ENCODE peak calls at places on chromosomes 4 and X, in five cellular contexts. H is right atrium auricular region; Z is CD4-positive, CD25-positive, alpha-beta regulatory T cell; Y is effector memory CD4-positive, alpha-beta T cell; V is PC-3. L is an unnamed sample.

GRCh38 chrX:47380268-47380667 is 9.9 kb downstream of the ZNF157 start:
- DNase-seq in H (no peak), Z (peak; percentile 76), Y (peak; percentile 60), V (peak; percentile 62), L (no peak)

GRCh38 chr4:108171541-108172230 is 3.0 kb upstream of the LEF1 start:
- DNase-seq in H (no peak), Z (peak; percentile 89), Y (no peak), V (no peak), L (no peak)

GRCh38 chrX:281166-281999 is at the start of gene PLCXD1:
- DNase-seq in H (no peak), Z (peak; percentile 24), Y (no peak), V (no peak), L (no peak)

GRCh38 chrX:19683817-19684216 is 168.5 kb upstream of the MAP3K15 start:
- DNase-seq in H (no peak), Z (no peak), Y (peak; percentile 26), V (no peak), L (no peak)

GRCh38 chrX:130413415-130413814 is 11.6 kb downstream of the RBMX2 start:
- DNase-seq in H (no peak), Z (no peak), Y (no peak), V (no peak), L (no peak)

GRCh38 chr4:123621072-123621705 is 224.6 kb downstream of the SPRY1 start:
- DNase-seq in H (peak; percentile 62), Z (no peak), Y (no peak), V (no peak), L (no peak)

GRCh38 chr4:159175165-159175988 is 72.5 kb downstream of the RAPGEF2 start:
- DNase-seq in H (peak; percentile 69), Z (peak; percentile 80), Y (peak; percentile 23), V (peak; percentile 89), L (no peak)

GRCh38 chr4:70000713-70001112 is 4.9 kb downstream of the STATH start:
- DNase-seq in H (no peak), Z (no peak), Y (no peak), V (no peak), L (no peak)

GRCh38 chr4:1492636-1493539 is 86.6 kb upstream of the NKX1-1 start:
- DNase-seq in H (no peak), Z (no peak), Y (no peak), V (no peak), L (no peak)

GRCh38 chrX:30504309-30504708 is 73.3 kb downstream of the TASL start:
- DNase-seq in H (no peak), Z (peak; percentile 46), Y (no peak), V (peak; percentile 64), L (no peak)

GRCh38 chrX:28022371-28022770 is 41.1 kb upstream of the DCAF8L1 start:
- DNase-seq in H (no peak), Z (no peak), Y (no peak), V (no peak), L (no peak)

GRCh38 chrX:21683910-21684309 is 25.8 kb upstream of the KLHL34 start:
- DNase-seq in H (no peak), Z (no peak), Y (no peak), V (no peak), L (no peak)

GRCh38 chr4:47122592-47123291 is 91.4 kb downstream of the GABRB1 start:
- DNase-seq in H (peak; percentile 62), Z (peak; percentile 74), Y (peak; percentile 3), V (peak; percentile 72), L (no peak)

GRCh38 chr4:166078956-166079355 is 205.9 kb downstream of the TLL1 start:
- DNase-seq in H (no peak), Z (no peak), Y (no peak), V (peak; percentile 46), L (no peak)

GRCh38 chr4:169417629-169418282 is 147.0 kb upstream of the SH3RF1 start:
- DNase-seq in H (no peak), Z (no peak), Y (no peak), V (no peak), L (no peak)

GRCh38 chrX:137051978-137052640 is 18.3 kb upstream of the GPR101 start:
- DNase-seq in H (no peak), Z (peak; percentile 65), Y (peak; percentile 60), V (peak; percentile 68), L (no peak)

GRCh38 chr4:19130836-19131235 is 1109.3 kb upstream of the LCORL start:
- DNase-seq in H (no peak), Z (no peak), Y (no peak), V (peak; percentile 2), L (no peak)

GRCh38 chr4:25320374-25321172 is 8.0 kb downstream of the ZCCHC4 start:
- DNase-seq in H (no peak), Z (no peak), Y (no peak), V (peak; percentile 80), L (no peak)

GRCh38 chrX:444305-444704 is 57.6 kb upstream of the PPP2R3B start:
- DNase-seq in H (no peak), Z (no peak), Y (no peak), V (no peak), L (no peak)

GRCh38 chr4:127759893-127760292 is 22.2 kb upstream of the HSPA4L start:
- DNase-seq in H (no peak), Z (no peak), Y (no peak), V (peak; percentile 81), L (no peak)

GRCh38 chr4:2823671-2824328 is 19.8 kb upstream of the ADD1 start:
- DNase-seq in H (no peak), Z (no peak), Y (no peak), V (no peak), L (no peak)

GRCh38 chr4:77202491-77202890 is 45.5 kb downstream of the CCNG2 start:
- DNase-seq in H (no peak), Z (no peak), Y (no peak), V (peak; percentile 48), L (no peak)

GRCh38 chr4:88216395-88216794 is 58.0 kb upstream of the ABCG2 start:
- DNase-seq in H (no peak), Z (no peak), Y (no peak), V (no peak), L (no peak)

GRCh38 chr4:152972821-152973613 is 36.9 kb downstream of the FHDC1 start:
- DNase-seq in H (no peak), Z (no peak), Y (no peak), V (peak; percentile 67), L (no peak)

GRCh38 chr4:153222790-153223417 is 18.7 kb downstream of the TRIM2 start:
- DNase-seq in H (no peak), Z (peak; percentile 45), Y (no peak), V (peak; percentile 28), L (no peak)

GRCh38 chrX:111095974-111096870 is at the start of gene PAK3:
- DNase-seq in H (no peak), Z (peak; percentile 8), Y (peak; percentile 38), V (peak; percentile 65), L (no peak)

GRCh38 chr4:168615294-168615693 is 118.4 kb downstream of the PALLD start:
- DNase-seq in H (no peak), Z (no peak), Y (no peak), V (peak; percentile 28), L (no peak)

GRCh38 chr4:89324671-89325070 is 17.1 kb upstream of the GPRIN3 start:
- DNase-seq in H (no peak), Z (no peak), Y (no peak), V (no peak), L (no peak)

GRCh38 chrX:1488141-1488540 is 35.4 kb upstream of the ASMTL start:
- DNase-seq in H (no peak), Z (no peak), Y (no peak), V (no peak), L (no peak)

GRCh38 chr4:128854433-128854832 is 44.9 kb downstream of the JADE1 start:
- DNase-seq in H (no peak), Z (peak; percentile 64), Y (no peak), V (no peak), L (no peak)

GRCh38 chrX:94600077-94600476 is 926.1 kb downstream of the FAM133A start:
- DNase-seq in H (no peak), Z (no peak), Y (no peak), V (no peak), L (no peak)
- H3K27ac ChIP-seq in H (no peak overlapping the region), Z (no peak overlapping the region), Y (no peak overlapping the region), V (no peak overlapping the region), L (no peak overlapping the region)

DNA sequence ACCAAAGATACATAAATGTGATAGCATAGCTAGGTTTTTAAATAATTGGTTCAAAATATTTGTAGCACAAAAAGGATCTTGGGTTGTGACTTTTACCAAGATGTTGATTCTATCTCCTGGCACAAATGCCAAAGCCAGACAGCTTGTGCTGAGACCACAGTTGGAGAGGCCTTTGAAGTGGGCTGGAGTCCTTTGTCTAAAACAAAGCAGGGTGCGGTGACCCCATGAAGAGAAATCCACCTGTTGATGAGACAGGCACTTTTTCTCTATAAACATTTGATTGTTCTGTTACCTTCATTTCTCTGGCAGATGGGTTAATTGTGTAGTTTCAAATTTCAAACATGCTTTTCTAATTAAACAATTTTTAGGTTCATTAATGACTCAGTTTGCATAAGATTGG is 56.7 kb downstream of the STOX2 start:
- DNase-seq in H (no peak), Z (no peak), Y (no peak), V (no peak), L (no peak)
- H3K4me3 ChIP-seq in H (no peak overlapping the region), Z (no peak overlapping the region), Y (no peak overlapping the region), V (no peak overlapping the region), L (no peak overlapping the region)

GRCh38 chr4:16123356-16124084 is 39.7 kb upstream of the PROM1 start:
- DNase-seq in H (no peak), Z (no peak), Y (no peak), V (no peak), L (no peak)

GRCh38 chr4:16120720-16121119 is 36.9 kb upstream of the PROM1 start:
- DNase-seq in H (no peak), Z (no peak), Y (no peak), V (no peak), L (peak; percentile 83)

GRCh38 chr4:16124232-16124631 is 40.4 kb upstream of the PROM1 start:
- DNase-seq in H (no peak), Z (no peak), Y (no peak), V (no peak), L (no peak)

GRCh38 chr4:16122225-16122624 is 38.4 kb upstream of the PROM1 start:
- DNase-seq in H (no peak), Z (no peak), Y (no peak), V (no peak), L (peak; percentile 0)

DNA sequence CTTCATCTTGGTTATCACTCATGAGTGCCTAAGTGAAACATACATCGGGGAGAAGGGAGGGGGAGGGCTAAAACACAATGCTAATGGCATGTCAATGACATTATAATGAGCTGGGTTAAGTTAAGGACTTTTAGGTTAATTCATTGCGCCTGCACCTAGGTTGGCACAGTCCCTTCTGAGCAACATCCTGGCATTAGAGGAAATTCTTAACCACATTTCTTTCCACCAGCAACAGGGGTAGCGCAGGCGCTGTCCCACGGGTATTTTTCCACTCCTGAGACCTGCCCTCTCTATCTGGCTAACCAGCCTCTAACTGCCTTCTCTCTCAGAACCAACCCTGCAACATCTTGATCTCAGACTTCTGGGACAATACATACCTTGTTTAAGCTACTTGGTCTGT is 39.0 kb upstream of the PROM1 start:
- DNase-seq in H (no peak), Z (peak; percentile 63), Y (no peak), V (no peak), L (peak; percentile 31)
- H3K27ac ChIP-seq in H (no peak overlapping the region), Z (no peak overlapping the region), Y (no peak overlapping the region), V (no peak overlapping the region), L (no peak overlapping the region)

DNA sequence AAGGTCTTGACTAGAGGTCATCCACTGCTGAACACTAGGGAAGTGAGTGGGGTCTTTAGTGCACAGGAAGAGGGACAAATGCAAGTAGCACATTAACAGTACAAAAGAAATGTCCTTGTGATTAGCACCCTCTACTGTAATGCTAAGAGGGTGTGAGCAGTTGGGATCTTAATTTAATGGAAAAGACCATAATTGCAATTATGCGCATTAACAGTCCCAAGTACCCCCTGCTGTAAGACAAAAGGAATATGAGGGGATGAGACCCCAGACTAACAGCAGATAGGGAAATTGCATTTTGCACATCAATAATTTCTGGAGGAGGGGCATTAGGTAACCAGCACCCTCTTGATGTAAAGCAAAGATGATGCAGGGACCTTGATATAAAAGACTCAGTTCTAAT is 285.0 kb downstream of the CHIC1 start:
- DNase-seq in H (no peak), Z (no peak), Y (no peak), V (no peak), L (no peak)
- H3K4me3 ChIP-seq in H (no peak overlapping the region), Z (no peak overlapping the region), Y (no peak overlapping the region), V (no peak overlapping the region), L (no peak overlapping the region)

L was measured in vagina.